ENCODE peak calls at places on chromosome 10, in six cellular contexts. P, W, U, Q, T and V are unnamed samples.

GRCh38 chr10:68043030-68043429 is 32.1 kb downstream of the HERC4 start:
- DNase-seq in Q (peak), U (no peak), T (no peak), W (no peak), P (no peak), V (no peak)

GRCh38 chr10:121662945-121663917 is 65.0 kb upstream of the FGFR2 start:
- DNase-seq in U (peak), W (no peak), P (peak), Q (no peak), T (no peak), V (no peak)

GRCh38 chr10:123643315-123643714 is 22.8 kb upstream of the GPR26 start:
- DNase-seq in P (no peak), U (no peak), Q (no peak), W (no peak), T (no peak), V (no peak)

GRCh38 chr10:59281861-59282260 is 80.5 kb downstream of the FAM13C start:
- DNase-seq in Q (no peak), T (no peak), U (no peak), W (no peak), P (no peak), V (no peak)

GRCh38 chr10:85986777-85987176 is 379.8 kb downstream of the GRID1 start:
- DNase-seq in P (no peak), W (no peak), T (no peak), U (no peak), Q (no peak), V (no peak)

GRCh38 chr10:132838346-132838970 is 52.5 kb upstream of the NKX6-2 start:
- DNase-seq in U (no peak), Q (no peak), P (no peak), W (no peak), T (no peak), V (no peak)

GRCh38 chr10:60974463-60975149 is 30.6 kb upstream of the RHOBTB1 start:
- DNase-seq in Q (peak), P (no peak), W (no peak), U (no peak), T (no peak), V (no peak)

GRCh38 chr10:35448687-35449662 is 112.7 kb downstream of the CCNY start:
- DNase-seq in U (no peak), W (no peak), P (no peak), Q (no peak), T (no peak), V (peak)

GRCh38 chr10:64130152-64130551 is 609.0 kb downstream of the REEP3 start:
- DNase-seq in W (no peak), Q (no peak), U (no peak), T (no peak), P (no peak), V (no peak)

DNA sequence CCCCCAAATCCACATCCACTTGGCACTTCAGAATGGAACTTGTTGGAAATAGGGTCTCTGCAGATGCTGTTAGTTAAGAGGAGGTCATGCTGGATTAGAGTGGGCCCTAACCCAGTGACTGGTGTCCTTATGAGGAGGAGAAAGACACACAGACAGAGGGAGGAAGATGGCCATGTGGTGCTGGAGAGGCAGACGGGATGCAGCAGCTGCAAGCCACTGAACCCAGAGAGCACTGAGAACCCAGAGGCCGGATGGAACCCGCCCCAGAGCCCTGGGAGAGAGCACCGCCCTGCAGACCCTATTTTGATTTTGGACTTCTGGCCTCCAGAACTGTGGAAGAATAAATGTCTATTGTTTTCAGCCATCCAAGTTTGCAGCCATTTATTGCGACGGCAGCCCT is 58.0 kb upstream of the EBF3 start:
- DNase-seq in U (no peak), W (no peak), T (no peak), P (no peak), Q (peak), V (no peak)
- TF ChIP-seq CTCF in U (no peak), W (no peak), T (no peak), P (no peak), Q (no peak), V (no peak)

GRCh38 chr10:14384915-14385314 is 54.2 kb upstream of the FRMD4A start:
- DNase-seq in Q (no peak), W (no peak), P (no peak), T (no peak), U (no peak), V (no peak)

GRCh38 chr10:14384096-14384730 is 53.5 kb upstream of the FRMD4A start:
- DNase-seq in T (no peak), Q (no peak), P (no peak), W (no peak), U (no peak), V (no peak)

GRCh38 chr10:14386202-14386593 is 55.5 kb upstream of the FRMD4A start:
- DNase-seq in P (no peak), Q (peak), T (no peak), W (no peak), U (no peak), V (no peak)

GRCh38 chr10:14383266-14383665 is 52.5 kb upstream of the FRMD4A start:
- DNase-seq in T (no peak), W (no peak), P (no peak), Q (peak), U (no peak), V (no peak)

GRCh38 chr10:14385591-14386201 is 55.0 kb upstream of the FRMD4A start:
- DNase-seq in W (no peak), P (no peak), T (no peak), Q (peak), U (no peak), V (no peak)
- TF ChIP-seq CTCF in W (no peak), P (no peak), T (peak), Q (peak), U (no peak), V (no peak)

GRCh38 chr10:30093303-30093967 is 34.0 kb upstream of the JCAD start:
- DNase-seq in U (no peak), P (peak), W (no peak), T (no peak), Q (no peak), V (no peak)

GRCh38 chr10:30094601-30095000 is 35.2 kb upstream of the JCAD start:
- DNase-seq in Q (no peak), T (no peak), W (no peak), P (no peak), U (no peak), V (no peak)

GRCh38 chr10:30091136-30091535 is 31.8 kb upstream of the JCAD start:
- DNase-seq in P (no peak), W (no peak), T (no peak), Q (no peak), U (no peak), V (no peak)

GRCh38 chr10:30095811-30096422 is 36.5 kb upstream of the JCAD start:
- DNase-seq in W (no peak), T (no peak), P (no peak), U (no peak), Q (no peak), V (no peak)

DNA sequence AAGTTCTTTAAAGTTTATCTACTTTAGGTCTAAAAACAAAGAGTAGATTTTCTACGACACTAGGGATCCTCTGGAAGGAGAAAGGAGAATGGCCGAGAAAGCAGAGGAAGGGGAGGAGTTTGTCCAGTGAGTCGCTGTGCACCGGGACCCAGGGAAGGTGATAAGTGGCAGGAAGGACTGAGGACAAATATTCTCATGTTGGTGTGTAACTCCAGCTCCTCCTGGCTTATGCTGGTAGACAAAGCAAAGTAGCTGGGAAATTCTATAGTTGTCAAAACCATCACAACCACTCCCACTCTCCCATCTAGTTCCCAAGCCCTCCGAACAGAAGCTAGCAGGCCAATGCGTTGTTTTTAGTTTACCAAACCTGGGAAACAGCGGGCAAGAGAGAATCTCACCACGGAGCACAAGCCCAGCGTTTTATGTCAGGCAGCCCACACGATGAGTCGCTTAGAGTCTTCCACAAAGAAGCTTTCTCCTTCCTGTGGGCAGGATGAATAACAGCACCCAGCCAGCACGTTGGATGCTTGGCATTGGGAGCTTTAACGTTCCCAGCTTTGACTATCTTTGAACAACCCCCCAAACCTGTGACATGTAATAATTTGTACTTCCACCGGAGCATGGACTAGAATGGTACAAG is 32.9 kb upstream of the JCAD start:
- DNase-seq in W (no peak), Q (peak), P (no peak), T (peak), U (no peak), V (no peak)
- TF ChIP-seq CTCF in W (no peak), Q (no peak), P (no peak), T (no peak), U (no peak), V (no peak)

DNA sequence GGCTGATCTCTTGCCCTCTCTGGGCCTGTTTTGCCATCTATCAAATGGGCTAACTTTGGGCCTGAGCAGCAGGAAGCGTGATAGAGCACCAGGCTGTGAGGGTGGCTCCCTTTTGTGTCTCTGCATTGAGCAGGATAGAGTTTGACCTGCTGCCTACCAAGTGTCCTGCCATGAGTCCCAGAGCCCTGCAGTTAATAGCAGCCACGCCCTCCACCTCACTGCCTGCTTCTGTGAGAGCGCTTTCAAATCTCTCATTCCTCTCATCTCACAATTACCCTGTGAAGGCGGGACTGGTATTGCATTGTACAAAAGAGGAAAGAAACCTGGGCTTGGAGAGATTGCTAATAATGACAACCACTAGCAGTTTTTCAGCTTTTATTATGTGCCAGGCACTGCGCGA is 39.8 kb downstream of the UNC5B start:
- DNase-seq in T (no peak), P (no peak), W (no peak), Q (no peak), U (no peak), V (no peak)
- TF ChIP-seq CTCF in T (no peak), P (no peak), W (no peak), Q (no peak), U (no peak), V (no peak)

GRCh38 chr10:71980181-71981023 is 16.2 kb downstream of the CHST3 start:
- DNase-seq in T (no peak), P (no peak), W (no peak), Q (peak), U (no peak), V (no peak)

GRCh38 chr10:71975891-71976725 is 11.9 kb downstream of the CHST3 start:
- DNase-seq in W (no peak), U (no peak), T (peak), P (peak), Q (peak), V (peak)

GRCh38 chr10:71979692-71980062 is 15.5 kb downstream of the CHST3 start:
- DNase-seq in P (no peak), W (no peak), U (no peak), Q (no peak), T (no peak), V (no peak)

GRCh38 chr10:71978988-71979691 is 14.9 kb downstream of the CHST3 start:
- DNase-seq in W (no peak), U (no peak), T (no peak), P (no peak), Q (no peak), V (no peak)

DNA sequence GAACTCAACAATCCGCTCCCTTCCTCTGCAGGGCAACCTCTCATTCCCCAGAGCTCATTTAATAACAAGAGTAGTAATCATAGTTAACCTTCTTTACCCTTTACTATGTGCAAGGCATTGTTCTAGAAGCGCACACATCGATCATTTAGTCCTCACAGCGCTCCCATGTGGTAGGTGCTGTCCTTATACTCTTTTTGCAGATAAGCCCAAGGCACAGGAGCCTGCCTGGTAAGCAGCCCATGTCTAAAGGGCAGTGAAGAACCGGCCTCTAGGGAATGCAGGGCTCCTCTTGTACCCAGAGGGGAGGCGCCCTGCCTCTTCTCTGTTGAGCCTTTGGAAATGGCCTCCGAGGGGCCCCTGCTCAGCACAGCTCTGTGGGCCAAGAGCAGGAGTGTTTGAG is 14.3 kb downstream of the CHST3 start:
- DNase-seq in U (no peak), T (no peak), Q (no peak), W (no peak), P (no peak), V (no peak)
- TF ChIP-seq CTCF in U (peak), T (peak), Q (no peak), W (no peak), P (peak), V (no peak)

GRCh38 chr10:129570185-129570584 is 103.1 kb downstream of the MGMT start:
- DNase-seq in T (no peak), Q (no peak), U (no peak), P (no peak), W (no peak), V (no peak)
- TF ChIP-seq CTCF in T (no peak), Q (no peak), U (no peak), P (no peak), W (no peak), V (no peak)

DNA sequence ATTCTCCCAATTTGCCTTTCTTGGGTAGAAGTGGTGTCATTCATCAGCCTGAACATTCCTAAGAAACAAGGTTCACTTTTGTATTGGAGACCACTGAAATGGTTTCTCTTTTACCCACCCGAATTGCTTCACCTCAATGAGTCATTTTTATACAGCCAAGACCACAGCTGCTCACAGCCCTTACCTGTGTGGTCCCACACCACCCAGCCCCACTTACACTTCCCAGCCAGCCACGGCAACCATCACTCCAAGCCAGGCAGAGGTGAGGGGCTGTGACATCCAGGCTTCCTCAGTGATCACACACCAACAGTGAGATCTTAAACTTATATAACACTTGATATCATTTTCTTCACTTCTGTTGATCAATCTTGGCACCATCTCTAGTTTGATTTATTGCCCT is 20.7 kb downstream of the OR13A1 start:
- DNase-seq in Q (no peak), T (no peak), U (no peak), P (no peak), W (no peak), V (no peak)
- TF ChIP-seq CTCF in Q (no peak), T (no peak), U (no peak), P (no peak), W (no peak), V (no peak)

GRCh38 chr10:24727811-24728210 is 4.1 kb upstream of the ARHGAP21 start:
- DNase-seq in P (no peak), T (no peak), Q (no peak), U (no peak), W (no peak), V (no peak)
- TF ChIP-seq CTCF in P (no peak), T (no peak), Q (no peak), U (peak), W (no peak), V (no peak)

DNA sequence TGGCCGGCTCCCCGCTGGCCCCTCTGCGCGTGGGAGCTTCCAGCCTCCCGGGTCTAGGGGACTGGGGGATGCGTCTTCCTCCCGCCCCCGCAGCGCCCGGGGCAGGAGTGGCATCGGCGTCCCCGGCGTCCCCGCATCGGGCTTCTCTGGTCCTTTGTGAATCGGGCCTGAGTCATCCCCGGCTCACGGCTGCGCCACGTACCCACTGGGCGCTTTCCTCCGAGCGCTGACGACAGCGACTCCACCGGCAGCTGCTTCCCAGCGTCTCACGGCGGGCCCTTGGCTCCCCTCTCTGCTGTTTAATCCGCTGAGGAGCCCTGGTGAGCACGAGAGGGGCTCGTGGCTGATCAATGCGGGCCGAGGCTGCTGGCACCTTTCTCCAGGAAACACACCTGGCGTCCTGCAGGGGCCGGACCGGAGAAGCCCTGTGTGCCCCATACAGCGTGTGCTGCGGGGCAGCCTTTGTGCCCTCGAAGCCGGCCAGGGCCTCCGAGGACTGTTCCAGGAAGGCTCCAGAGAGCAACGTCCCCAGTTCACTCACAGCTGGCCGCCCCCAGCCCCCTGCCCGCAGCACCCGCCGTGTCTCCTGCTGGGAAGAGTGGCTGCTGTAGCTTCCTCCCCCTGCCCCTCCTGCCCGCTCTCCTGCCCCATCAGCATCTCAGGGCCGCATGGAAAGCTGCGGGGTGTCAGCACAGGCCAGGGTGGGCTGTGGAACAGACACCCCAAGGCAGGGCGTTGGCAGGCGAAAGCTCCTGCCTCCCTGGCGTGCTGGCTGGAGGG is 95.5 kb upstream of the DIP2C start:
- DNase-seq in W (no peak), P (peak), T (peak), U (no peak), Q (peak), V (peak)
- TF ChIP-seq CTCF in W (no peak), P (peak), T (no peak), U (no peak), Q (peak), V (no peak)